ENCODE peak calls at places on chromosomes 2 and 18, in eight cellular contexts. One of them, this sample, is unnamed.
A peak's percentile ranks its signal among the peaks of the same experiment; 100 is the strongest.

GRCh38 chr2:10384089-10384734 is 63.9 kb downstream of the ODC1 start:
- DNase-seq in brain microvascular endothelial cell: no peak
- DNase-seq in endothelial cell: no peak
- DNase-seq in tibial nerve: no peak
- DNase-seq in chondrocyte: no peak
- DNase-seq in HFFc6: no peak
- DNase-seq in stimulated activated naive B cell treated with anti-CD40 and anti-IgM and Interleukin-4, amounts not matched to agents 10 μg/mL and 1 μg/mL and 100 μg/mL, for 72 hours: no peak
- DNase-seq in GM23248: no peak
- DNase-seq in this sample: no peak

GRCh38 chr2:180655842-180656454 is 324.5 kb upstream of the UBE2E3 start:
- DNase-seq in endothelial cell: no peak
- DNase-seq in tibial nerve: no peak
- DNase-seq in HFFc6: no peak
- DNase-seq in chondrocyte: no peak
- DNase-seq in GM23248: peak; percentile 13
- DNase-seq in brain microvascular endothelial cell: no peak
- DNase-seq in stimulated activated naive B cell treated with anti-CD40 and anti-IgM and Interleukin-4, amounts not matched to agents 10 μg/mL and 1 μg/mL and 100 μg/mL, for 72 hours: no peak
- DNase-seq in this sample: no peak

GRCh38 chr18:55982992-55983391 is 395.0 kb upstream of the TCF4 start:
- DNase-seq in HFFc6: peak; percentile 18
- DNase-seq in chondrocyte: no peak
- DNase-seq in GM23248: peak; percentile 17
- DNase-seq in brain microvascular endothelial cell: peak; percentile 12
- DNase-seq in stimulated activated naive B cell treated with anti-CD40 and anti-IgM and Interleukin-4, amounts not matched to agents 10 μg/mL and 1 μg/mL and 100 μg/mL, for 72 hours: no peak
- DNase-seq in endothelial cell: no peak
- DNase-seq in tibial nerve: no peak
- DNase-seq in this sample: no peak

GRCh38 chr2:24825883-24826800 is 32.9 kb downstream of the CENPO start:
- DNase-seq in chondrocyte: no peak
- DNase-seq in tibial nerve: no peak
- DNase-seq in endothelial cell: no peak
- DNase-seq in stimulated activated naive B cell treated with anti-CD40 and anti-IgM and Interleukin-4, amounts not matched to agents 10 μg/mL and 1 μg/mL and 100 μg/mL, for 72 hours: no peak
- DNase-seq in brain microvascular endothelial cell: no peak
- DNase-seq in HFFc6: no peak
- DNase-seq in GM23248: no peak
- DNase-seq in this sample: no peak

GRCh38 chr2:65292461-65293127 is 65.0 kb downstream of the ACTR2 start:
- DNase-seq in tibial nerve: no peak
- DNase-seq in chondrocyte: no peak
- DNase-seq in brain microvascular endothelial cell: no peak
- DNase-seq in GM23248: no peak
- DNase-seq in endothelial cell: no peak
- DNase-seq in stimulated activated naive B cell treated with anti-CD40 and anti-IgM and Interleukin-4, amounts not matched to agents 10 μg/mL and 1 μg/mL and 100 μg/mL, for 72 hours: no peak
- DNase-seq in HFFc6: no peak
- DNase-seq in this sample: no peak

GRCh38 chr2:160918909-160919503 is 241.2 kb upstream of the TANK start:
- DNase-seq in HFFc6: peak; percentile 17
- DNase-seq in tibial nerve: peak; percentile 38
- DNase-seq in stimulated activated naive B cell treated with anti-CD40 and anti-IgM and Interleukin-4, amounts not matched to agents 10 μg/mL and 1 μg/mL and 100 μg/mL, for 72 hours: no peak
- DNase-seq in GM23248: peak; percentile 71
- DNase-seq in endothelial cell: peak; percentile 76
- DNase-seq in chondrocyte: no peak
- DNase-seq in brain microvascular endothelial cell: peak; percentile 51
- DNase-seq in this sample: peak; percentile 41

GRCh38 chr2:128308889-128309288 is 9.8 kb downstream of the HS6ST1 start:
- DNase-seq in GM23248: no peak
- DNase-seq in brain microvascular endothelial cell: no peak
- DNase-seq in HFFc6: no peak
- DNase-seq in stimulated activated naive B cell treated with anti-CD40 and anti-IgM and Interleukin-4, amounts not matched to agents 10 μg/mL and 1 μg/mL and 100 μg/mL, for 72 hours: no peak
- DNase-seq in chondrocyte: peak; percentile 70
- DNase-seq in tibial nerve: no peak
- DNase-seq in endothelial cell: no peak
- DNase-seq in this sample: no peak

GRCh38 chr18:2191180-2191790 is 380.0 kb downstream of the METTL4 start:
- DNase-seq in tibial nerve: no peak
- DNase-seq in chondrocyte: no peak
- DNase-seq in GM23248: no peak
- DNase-seq in stimulated activated naive B cell treated with anti-CD40 and anti-IgM and Interleukin-4, amounts not matched to agents 10 μg/mL and 1 μg/mL and 100 μg/mL, for 72 hours: no peak
- DNase-seq in HFFc6: no peak
- DNase-seq in brain microvascular endothelial cell: no peak
- DNase-seq in endothelial cell: no peak
- DNase-seq in this sample: no peak

GRCh38 chr2:216583157-216583556 is 50.1 kb upstream of the IGFBP2 start:
- DNase-seq in chondrocyte: no peak
- DNase-seq in brain microvascular endothelial cell: peak; percentile 93
- DNase-seq in GM23248: peak; percentile 86
- DNase-seq in stimulated activated naive B cell treated with anti-CD40 and anti-IgM and Interleukin-4, amounts not matched to agents 10 μg/mL and 1 μg/mL and 100 μg/mL, for 72 hours: no peak
- DNase-seq in endothelial cell: no peak
- DNase-seq in HFFc6: peak; percentile 60
- DNase-seq in tibial nerve: no peak
- DNase-seq in this sample: no peak

GRCh38 chr2:43265006-43265770 is 38.8 kb upstream of the ZFP36L2 start:
- DNase-seq in HFFc6: no peak
- DNase-seq in chondrocyte: no peak
- DNase-seq in GM23248: peak; percentile 4
- DNase-seq in tibial nerve: no peak
- DNase-seq in stimulated activated naive B cell treated with anti-CD40 and anti-IgM and Interleukin-4, amounts not matched to agents 10 μg/mL and 1 μg/mL and 100 μg/mL, for 72 hours: no peak
- DNase-seq in endothelial cell: no peak
- DNase-seq in brain microvascular endothelial cell: no peak
- DNase-seq in this sample: no peak

GRCh38 chr2:66389651-66390131 is 45.2 kb upstream of the MEIS1 start:
- DNase-seq in stimulated activated naive B cell treated with anti-CD40 and anti-IgM and Interleukin-4, amounts not matched to agents 10 μg/mL and 1 μg/mL and 100 μg/mL, for 72 hours: no peak
- DNase-seq in tibial nerve: no peak
- DNase-seq in HFFc6: no peak
- DNase-seq in brain microvascular endothelial cell: no peak
- DNase-seq in chondrocyte: no peak
- DNase-seq in GM23248: peak; percentile 40
- DNase-seq in endothelial cell: no peak
- DNase-seq in this sample: no peak

GRCh38 chr2:212536385-212537310 is 2.0 kb downstream of the ERBB4 start:
- DNase-seq in endothelial cell: peak; percentile 26
- DNase-seq in tibial nerve: no peak
- DNase-seq in brain microvascular endothelial cell: no peak
- DNase-seq in stimulated activated naive B cell treated with anti-CD40 and anti-IgM and Interleukin-4, amounts not matched to agents 10 μg/mL and 1 μg/mL and 100 μg/mL, for 72 hours: no peak
- DNase-seq in GM23248: peak; percentile 27
- DNase-seq in chondrocyte: no peak
- DNase-seq in HFFc6: no peak
- DNase-seq in this sample: no peak

GRCh38 chr2:109545828-109546713 is 67.7 kb downstream of the SEPTIN10 start:
- DNase-seq in chondrocyte: no peak
- DNase-seq in stimulated activated naive B cell treated with anti-CD40 and anti-IgM and Interleukin-4, amounts not matched to agents 10 μg/mL and 1 μg/mL and 100 μg/mL, for 72 hours: peak; percentile 30
- DNase-seq in tibial nerve: peak; percentile 80
- DNase-seq in GM23248: peak; percentile 76
- DNase-seq in brain microvascular endothelial cell: peak; percentile 61
- DNase-seq in endothelial cell: peak; percentile 75
- DNase-seq in HFFc6: peak; percentile 43
- DNase-seq in this sample: no peak

GRCh38 chr2:177114712-177115111 is 97.9 kb upstream of the HNRNPA3 start:
- DNase-seq in HFFc6: no peak
- DNase-seq in brain microvascular endothelial cell: no peak
- DNase-seq in chondrocyte: no peak
- DNase-seq in tibial nerve: no peak
- DNase-seq in stimulated activated naive B cell treated with anti-CD40 and anti-IgM and Interleukin-4, amounts not matched to agents 10 μg/mL and 1 μg/mL and 100 μg/mL, for 72 hours: no peak
- DNase-seq in GM23248: no peak
- DNase-seq in endothelial cell: no peak
- DNase-seq in this sample: no peak

GRCh38 chr2:108907822-108908716 is 81.0 kb downstream of the EDAR start:
- DNase-seq in GM23248: no peak
- DNase-seq in HFFc6: no peak
- DNase-seq in stimulated activated naive B cell treated with anti-CD40 and anti-IgM and Interleukin-4, amounts not matched to agents 10 μg/mL and 1 μg/mL and 100 μg/mL, for 72 hours: no peak
- DNase-seq in brain microvascular endothelial cell: no peak
- DNase-seq in tibial nerve: no peak
- DNase-seq in chondrocyte: no peak
- DNase-seq in endothelial cell: no peak
- DNase-seq in this sample: no peak

GRCh38 chr18:79552140-79552631 is 127.4 kb upstream of the CTDP1 start:
- DNase-seq in brain microvascular endothelial cell: no peak
- DNase-seq in tibial nerve: no peak
- DNase-seq in GM23248: no peak
- DNase-seq in stimulated activated naive B cell treated with anti-CD40 and anti-IgM and Interleukin-4, amounts not matched to agents 10 μg/mL and 1 μg/mL and 100 μg/mL, for 72 hours: no peak
- DNase-seq in endothelial cell: no peak
- DNase-seq in HFFc6: no peak
- DNase-seq in chondrocyte: peak; percentile 91
- DNase-seq in this sample: no peak

GRCh38 chr2:47298739-47299138 is 104.2 kb upstream of the MSH2 start:
- DNase-seq in stimulated activated naive B cell treated with anti-CD40 and anti-IgM and Interleukin-4, amounts not matched to agents 10 μg/mL and 1 μg/mL and 100 μg/mL, for 72 hours: no peak
- DNase-seq in endothelial cell: no peak
- DNase-seq in HFFc6: no peak
- DNase-seq in GM23248: no peak
- DNase-seq in brain microvascular endothelial cell: no peak
- DNase-seq in tibial nerve: no peak
- DNase-seq in chondrocyte: no peak
- DNase-seq in this sample: no peak

GRCh38 chr2:39902103-39902502 is 123.0 kb upstream of the THUMPD2 start:
- DNase-seq in HFFc6: peak; percentile 80
- DNase-seq in stimulated activated naive B cell treated with anti-CD40 and anti-IgM and Interleukin-4, amounts not matched to agents 10 μg/mL and 1 μg/mL and 100 μg/mL, for 72 hours: no peak
- DNase-seq in chondrocyte: no peak
- DNase-seq in brain microvascular endothelial cell: peak; percentile 73
- DNase-seq in GM23248: peak; percentile 87
- DNase-seq in endothelial cell: no peak
- DNase-seq in tibial nerve: no peak
- DNase-seq in this sample: no peak

GRCh38 chr18:63997041-63997440 is 27.2 kb downstream of the SERPINB8 start:
- DNase-seq in tibial nerve: no peak
- DNase-seq in GM23248: peak; percentile 20
- DNase-seq in endothelial cell: no peak
- DNase-seq in stimulated activated naive B cell treated with anti-CD40 and anti-IgM and Interleukin-4, amounts not matched to agents 10 μg/mL and 1 μg/mL and 100 μg/mL, for 72 hours: no peak
- DNase-seq in chondrocyte: no peak
- DNase-seq in brain microvascular endothelial cell: no peak
- DNase-seq in HFFc6: peak; percentile 29
- DNase-seq in this sample: no peak

GRCh38 chr2:95023222-95023597 is 2.3 kb upstream of the MAL start:
- DNase-seq in brain microvascular endothelial cell: no peak
- DNase-seq in chondrocyte: no peak
- DNase-seq in HFFc6: no peak
- DNase-seq in endothelial cell: no peak
- DNase-seq in GM23248: no peak
- DNase-seq in tibial nerve: no peak
- DNase-seq in stimulated activated naive B cell treated with anti-CD40 and anti-IgM and Interleukin-4, amounts not matched to agents 10 μg/mL and 1 μg/mL and 100 μg/mL, for 72 hours: no peak
- DNase-seq in this sample: no peak

GRCh38 chr2:164868563-164869419 is 27.2 kb upstream of the COBLL1 start:
- DNase-seq in HFFc6: peak; percentile 62
- DNase-seq in chondrocyte: no peak
- DNase-seq in endothelial cell: no peak
- DNase-seq in stimulated activated naive B cell treated with anti-CD40 and anti-IgM and Interleukin-4, amounts not matched to agents 10 μg/mL and 1 μg/mL and 100 μg/mL, for 72 hours: no peak
- DNase-seq in tibial nerve: no peak
- DNase-seq in GM23248: peak; percentile 8
- DNase-seq in brain microvascular endothelial cell: no peak
- DNase-seq in this sample: no peak

GRCh38 chr2:218079943-218080913 is 11.2 kb downstream of the RUFY4 start:
- DNase-seq in brain microvascular endothelial cell: no peak
- DNase-seq in HFFc6: no peak
- DNase-seq in chondrocyte: no peak
- DNase-seq in stimulated activated naive B cell treated with anti-CD40 and anti-IgM and Interleukin-4, amounts not matched to agents 10 μg/mL and 1 μg/mL and 100 μg/mL, for 72 hours: no peak
- DNase-seq in GM23248: no peak
- DNase-seq in endothelial cell: no peak
- DNase-seq in tibial nerve: no peak
- DNase-seq in this sample: no peak

GRCh38 chr18:70337139-70337972 is 48.5 kb downstream of the SOCS6 start:
- DNase-seq in endothelial cell: no peak
- DNase-seq in tibial nerve: no peak
- DNase-seq in stimulated activated naive B cell treated with anti-CD40 and anti-IgM and Interleukin-4, amounts not matched to agents 10 μg/mL and 1 μg/mL and 100 μg/mL, for 72 hours: no peak
- DNase-seq in brain microvascular endothelial cell: peak; percentile 88
- DNase-seq in chondrocyte: no peak
- DNase-seq in GM23248: peak; percentile 95
- DNase-seq in HFFc6: peak; percentile 89
- DNase-seq in this sample: no peak

This sample was measured in HuH-7.5.